ENCODE peak calls at places on chromosomes 2 and 18, in six cellular contexts. One of them, this sample, is unnamed.
A peak's percentile ranks its signal among the peaks of the same experiment; 100 is the strongest.

GRCh38 chr2:56191617-56192016 is 7.8 kb downstream of the CCDC85A start:
- DNase-seq in H9: peak; percentile 46
- DNase-seq in mesenchymal stem cell: peak; percentile 61
- DNase-seq in IMR-90: peak; percentile 4
- DNase-seq in trophoblast cell: no peak
- DNase-seq in neuronal stem cell: peak; percentile 11
- DNase-seq in this sample: no peak

GRCh38 chr2:46428911-46429436 is 50.4 kb upstream of the TMEM247 start:
- DNase-seq in neuronal stem cell: no peak
- DNase-seq in H9: no peak
- DNase-seq in IMR-90: no peak
- DNase-seq in trophoblast cell: peak; percentile 74
- DNase-seq in mesenchymal stem cell: no peak
- DNase-seq in this sample: no peak

GRCh38 chr2:158723921-158724802 is 71.0 kb upstream of the DAPL1 start:
- DNase-seq in H9: peak; percentile 82
- DNase-seq in mesenchymal stem cell: peak; percentile 75
- DNase-seq in neuronal stem cell: no peak
- DNase-seq in IMR-90: no peak
- DNase-seq in trophoblast cell: no peak
- DNase-seq in this sample: peak; percentile 10

GRCh38 chr2:238786792-238787490 is 60.9 kb upstream of the TWIST2 start:
- DNase-seq in IMR-90: no peak
- DNase-seq in trophoblast cell: no peak
- DNase-seq in H9: no peak
- DNase-seq in mesenchymal stem cell: no peak
- DNase-seq in neuronal stem cell: no peak
- DNase-seq in this sample: no peak

GRCh38 chr2:168614291-168615018 is 158.4 kb downstream of the CERS6 start:
- DNase-seq in IMR-90: no peak
- DNase-seq in neuronal stem cell: no peak
- DNase-seq in H9: no peak
- DNase-seq in mesenchymal stem cell: no peak
- DNase-seq in trophoblast cell: no peak
- DNase-seq in this sample: peak; percentile 54

GRCh38 chr2:7018261-7018701 is 101.1 kb downstream of the RNF144A start:
- DNase-seq in mesenchymal stem cell: no peak
- DNase-seq in IMR-90: no peak
- DNase-seq in neuronal stem cell: no peak
- DNase-seq in H9: peak; percentile 18
- DNase-seq in trophoblast cell: no peak
- DNase-seq in this sample: no peak

GRCh38 chr2:63827749-63828148 is 13.9 kb upstream of the UGP2 start:
- DNase-seq in IMR-90: peak; percentile 88
- DNase-seq in H9: no peak
- DNase-seq in neuronal stem cell: no peak
- DNase-seq in mesenchymal stem cell: peak; percentile 68
- DNase-seq in trophoblast cell: peak; percentile 74
- DNase-seq in this sample: no peak

GRCh38 chr2:180707175-180707866 is 273.1 kb upstream of the UBE2E3 start:
- DNase-seq in neuronal stem cell: no peak
- DNase-seq in H9: no peak
- DNase-seq in mesenchymal stem cell: no peak
- DNase-seq in trophoblast cell: no peak
- DNase-seq in IMR-90: no peak
- DNase-seq in this sample: no peak

GRCh38 chr2:167451496-167452289 is 563.4 kb downstream of the XIRP2 start:
- DNase-seq in IMR-90: no peak
- DNase-seq in H9: peak; percentile 50
- DNase-seq in mesenchymal stem cell: no peak
- DNase-seq in trophoblast cell: no peak
- DNase-seq in neuronal stem cell: no peak
- DNase-seq in this sample: no peak

GRCh38 chr2:72678036-72678435 is 147.8 kb downstream of the EXOC6B start:
- DNase-seq in IMR-90: no peak
- DNase-seq in H9: no peak
- DNase-seq in trophoblast cell: peak; percentile 42
- DNase-seq in neuronal stem cell: no peak
- DNase-seq in mesenchymal stem cell: no peak
- DNase-seq in this sample: no peak

GRCh38 chr2:45343618-45344017 is 267.4 kb downstream of the SRBD1 start:
- DNase-seq in trophoblast cell: no peak
- DNase-seq in IMR-90: peak; percentile 44
- DNase-seq in H9: no peak
- DNase-seq in mesenchymal stem cell: no peak
- DNase-seq in neuronal stem cell: no peak
- DNase-seq in this sample: no peak

GRCh38 chr18:13315000-13315399 is 96.4 kb downstream of the LDLRAD4 start:
- DNase-seq in neuronal stem cell: no peak
- DNase-seq in H9: no peak
- DNase-seq in trophoblast cell: no peak
- DNase-seq in mesenchymal stem cell: no peak
- DNase-seq in IMR-90: no peak
- DNase-seq in this sample: no peak

GRCh38 chr18:67966224-67966623 is 449.7 kb upstream of the DSEL start:
- DNase-seq in trophoblast cell: no peak
- DNase-seq in mesenchymal stem cell: no peak
- DNase-seq in H9: no peak
- DNase-seq in neuronal stem cell: no peak
- DNase-seq in IMR-90: no peak
- DNase-seq in this sample: no peak

GRCh38 chr2:39416172-39416571 is 20.9 kb downstream of the MAP4K3 start:
- DNase-seq in mesenchymal stem cell: no peak
- DNase-seq in neuronal stem cell: no peak
- DNase-seq in H9: no peak
- DNase-seq in trophoblast cell: no peak
- DNase-seq in IMR-90: peak; percentile 56
- DNase-seq in this sample: no peak

GRCh38 chr2:39409697-39410389 is 27.2 kb downstream of the MAP4K3 start:
- DNase-seq in mesenchymal stem cell: no peak
- DNase-seq in trophoblast cell: no peak
- DNase-seq in neuronal stem cell: no peak
- DNase-seq in H9: no peak
- DNase-seq in IMR-90: peak; percentile 15
- DNase-seq in this sample: no peak

GRCh38 chr2:39408351-39409136 is 28.5 kb downstream of the MAP4K3 start:
- DNase-seq in H9: no peak
- DNase-seq in trophoblast cell: no peak
- DNase-seq in IMR-90: no peak
- DNase-seq in neuronal stem cell: no peak
- DNase-seq in mesenchymal stem cell: peak; percentile 31
- DNase-seq in this sample: no peak

GRCh38 chr2:39411186-39411944 is 25.7 kb downstream of the MAP4K3 start:
- DNase-seq in trophoblast cell: peak; percentile 41
- DNase-seq in neuronal stem cell: no peak
- DNase-seq in H9: no peak
- DNase-seq in IMR-90: peak; percentile 96
- DNase-seq in mesenchymal stem cell: peak; percentile 96
- DNase-seq in this sample: no peak

GRCh38 chr2:39413063-39413722 is 23.9 kb downstream of the MAP4K3 start:
- DNase-seq in mesenchymal stem cell: peak; percentile 44
- DNase-seq in neuronal stem cell: no peak
- DNase-seq in IMR-90: no peak
- DNase-seq in H9: no peak
- DNase-seq in trophoblast cell: no peak
- DNase-seq in this sample: no peak
- H3K4me1 ChIP-seq in mesenchymal stem cell: peaks cover 3% of the 10 kb centered on the region
- H3K4me1 ChIP-seq in neuronal stem cell: peaks cover 32% of the 10 kb centered on the region
- H3K4me1 ChIP-seq in IMR-90: peaks cover 17% of the 10 kb centered on the region
- H3K4me1 ChIP-seq in H9: peaks cover 12% of the 10 kb centered on the region
- H3K4me1 ChIP-seq in trophoblast cell: peaks cover 4% of the 10 kb centered on the region
- H3K4me1 ChIP-seq in this sample: no peaks in the 10 kb centered on the region

GRCh38 chr2:9313443-9313842 is 106.8 kb downstream of the ASAP2 start:
- DNase-seq in mesenchymal stem cell: no peak
- DNase-seq in IMR-90: peak; percentile 29
- DNase-seq in neuronal stem cell: no peak
- DNase-seq in H9: no peak
- DNase-seq in trophoblast cell: no peak
- DNase-seq in this sample: no peak
- H3K14ac ChIP-seq in mesenchymal stem cell: no peak overlapping the region
- H3K14ac ChIP-seq in IMR-90: no peak overlapping the region
- H3K14ac ChIP-seq in neuronal stem cell: no peak overlapping the region
- H3K14ac ChIP-seq in H9: no peak overlapping the region
- H3K14ac ChIP-seq in trophoblast cell: no peak overlapping the region
- H3K14ac ChIP-seq in this sample: no peak overlapping the region

GRCh38 chr2:68828887-68829708 is 42.1 kb downstream of the BMP10 start:
- DNase-seq in neuronal stem cell: no peak
- DNase-seq in H9: peak; percentile 56
- DNase-seq in mesenchymal stem cell: peak; percentile 98
- DNase-seq in IMR-90: peak; percentile 96
- DNase-seq in trophoblast cell: peak; percentile 54
- DNase-seq in this sample: no peak

GRCh38 chr2:68832161-68832869 is 38.9 kb downstream of the BMP10 start:
- DNase-seq in mesenchymal stem cell: peak; percentile 96
- DNase-seq in H9: no peak
- DNase-seq in IMR-90: peak; percentile 78
- DNase-seq in trophoblast cell: peak; percentile 47
- DNase-seq in neuronal stem cell: no peak
- DNase-seq in this sample: no peak

GRCh38 chr2:68831688-68832087 is 39.5 kb downstream of the BMP10 start:
- DNase-seq in trophoblast cell: no peak
- DNase-seq in mesenchymal stem cell: peak; percentile 85
- DNase-seq in H9: no peak
- DNase-seq in neuronal stem cell: no peak
- DNase-seq in IMR-90: peak; percentile 83
- DNase-seq in this sample: no peak

GRCh38 chr2:68827681-68828080 is 43.5 kb downstream of the BMP10 start:
- DNase-seq in neuronal stem cell: no peak
- DNase-seq in IMR-90: peak; percentile 41
- DNase-seq in mesenchymal stem cell: no peak
- DNase-seq in trophoblast cell: no peak
- DNase-seq in H9: no peak
- DNase-seq in this sample: no peak

DNA sequence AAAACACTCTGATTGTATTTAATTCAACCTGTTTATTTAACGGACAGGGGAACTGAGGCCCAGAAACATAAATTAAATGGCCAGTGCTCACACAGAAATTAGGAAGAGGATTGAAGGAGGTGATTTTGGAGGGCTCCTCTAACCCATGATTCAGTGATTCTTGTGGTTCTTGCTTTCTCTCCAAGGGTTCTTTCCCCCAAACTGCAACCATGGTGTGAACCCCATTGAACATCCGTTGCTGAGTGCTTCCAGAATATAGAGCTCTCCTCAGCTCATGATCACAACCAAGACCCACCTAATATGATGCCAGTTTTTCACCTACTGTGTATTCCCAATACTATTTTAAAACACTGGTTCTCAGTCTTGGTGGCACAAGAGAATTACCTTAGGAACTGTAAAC is 41.4 kb downstream of the BMP10 start:
- DNase-seq in IMR-90: no peak
- DNase-seq in mesenchymal stem cell: no peak
- DNase-seq in H9: no peak
- DNase-seq in trophoblast cell: no peak
- DNase-seq in neuronal stem cell: no peak
- DNase-seq in this sample: no peak
- H3K4me1 ChIP-seq in IMR-90: peaks cover 36% of the 10 kb centered on the region
- H3K4me1 ChIP-seq in mesenchymal stem cell: peaks cover 16% of the 10 kb centered on the region
- H3K4me1 ChIP-seq in H9: no peaks in the 10 kb centered on the region
- H3K4me1 ChIP-seq in trophoblast cell: no peaks in the 10 kb centered on the region
- H3K4me1 ChIP-seq in neuronal stem cell: no peaks in the 10 kb centered on the region
- H3K4me1 ChIP-seq in this sample: no peaks in the 10 kb centered on the region

GRCh38 chr2:103365071-103365470 is 603.2 kb downstream of the TMEM182 start:
- DNase-seq in trophoblast cell: no peak
- DNase-seq in neuronal stem cell: no peak
- DNase-seq in IMR-90: no peak
- DNase-seq in mesenchymal stem cell: no peak
- DNase-seq in H9: no peak
- DNase-seq in this sample: no peak

GRCh38 chr2:103367877-103368276 is 606.0 kb downstream of the TMEM182 start:
- DNase-seq in IMR-90: no peak
- DNase-seq in mesenchymal stem cell: no peak
- DNase-seq in H9: no peak
- DNase-seq in trophoblast cell: no peak
- DNase-seq in neuronal stem cell: no peak
- DNase-seq in this sample: no peak

GRCh38 chr2:103361712-103362111 is 599.9 kb downstream of the TMEM182 start:
- DNase-seq in H9: peak; percentile 70
- DNase-seq in mesenchymal stem cell: no peak
- DNase-seq in neuronal stem cell: no peak
- DNase-seq in IMR-90: no peak
- DNase-seq in trophoblast cell: no peak
- DNase-seq in this sample: no peak

GRCh38 chr2:103363639-103364038 is 601.8 kb downstream of the TMEM182 start:
- DNase-seq in IMR-90: no peak
- DNase-seq in trophoblast cell: no peak
- DNase-seq in H9: no peak
- DNase-seq in mesenchymal stem cell: no peak
- DNase-seq in neuronal stem cell: no peak
- DNase-seq in this sample: no peak
- H3K14ac ChIP-seq in IMR-90: no peak overlapping the region
- H3K14ac ChIP-seq in trophoblast cell: no peak overlapping the region
- H3K14ac ChIP-seq in H9: no peak overlapping the region
- H3K14ac ChIP-seq in mesenchymal stem cell: no peak overlapping the region
- H3K14ac ChIP-seq in neuronal stem cell: no peak overlapping the region
- H3K14ac ChIP-seq in this sample: no peak overlapping the region

GRCh38 chr2:68716948-68717661 is 17.5 kb upstream of the ARHGAP25 start:
- DNase-seq in IMR-90: no peak
- DNase-seq in neuronal stem cell: no peak
- DNase-seq in H9: no peak
- DNase-seq in trophoblast cell: no peak
- DNase-seq in mesenchymal stem cell: no peak
- DNase-seq in this sample: no peak

GRCh38 chr2:68716539-68716938 is 18.1 kb upstream of the ARHGAP25 start:
- DNase-seq in mesenchymal stem cell: no peak
- DNase-seq in IMR-90: no peak
- DNase-seq in trophoblast cell: no peak
- DNase-seq in neuronal stem cell: no peak
- DNase-seq in H9: no peak
- DNase-seq in this sample: no peak

GRCh38 chr2:68715353-68716041 is 19.1 kb upstream of the ARHGAP25 start:
- DNase-seq in IMR-90: peak; percentile 38
- DNase-seq in mesenchymal stem cell: peak; percentile 41
- DNase-seq in H9: peak; percentile 88
- DNase-seq in trophoblast cell: peak; percentile 51
- DNase-seq in neuronal stem cell: peak; percentile 61
- DNase-seq in this sample: peak; percentile 80

GRCh38 chr2:68710756-68711155 is 23.9 kb upstream of the ARHGAP25 start:
- DNase-seq in trophoblast cell: no peak
- DNase-seq in mesenchymal stem cell: no peak
- DNase-seq in IMR-90: no peak
- DNase-seq in H9: no peak
- DNase-seq in neuronal stem cell: no peak
- DNase-seq in this sample: no peak

DNA sequence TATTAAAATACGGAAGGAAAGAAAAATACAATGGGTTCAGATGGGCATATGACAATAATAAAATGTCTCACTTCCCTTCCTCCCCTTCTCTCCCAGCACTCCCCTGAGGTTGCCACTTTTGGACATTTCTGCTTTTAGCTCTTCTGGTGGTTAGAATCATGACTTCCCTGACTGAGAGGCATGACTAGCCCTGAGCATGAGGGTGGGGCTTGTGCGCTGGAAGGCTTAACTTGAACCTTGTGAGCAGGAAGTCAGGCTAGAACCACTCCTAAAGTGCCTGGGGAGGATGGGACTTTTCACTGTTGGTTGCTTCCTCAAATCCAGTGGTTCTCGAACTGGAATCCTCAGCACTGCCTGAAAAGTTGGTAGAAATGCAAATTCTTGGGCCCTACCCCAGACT is 19.7 kb upstream of the ARHGAP25 start:
- DNase-seq in trophoblast cell: peak; percentile 38
- DNase-seq in neuronal stem cell: no peak
- DNase-seq in mesenchymal stem cell: no peak
- DNase-seq in IMR-90: no peak
- DNase-seq in H9: no peak
- DNase-seq in this sample: no peak
- H3K4me1 ChIP-seq in trophoblast cell: no peaks in the 10 kb centered on the region
- H3K4me1 ChIP-seq in neuronal stem cell: no peaks in the 10 kb centered on the region
- H3K4me1 ChIP-seq in mesenchymal stem cell: no peaks in the 10 kb centered on the region
- H3K4me1 ChIP-seq in IMR-90: peaks cover 2% of the 10 kb centered on the region
- H3K4me1 ChIP-seq in H9: no peaks in the 10 kb centered on the region
- H3K4me1 ChIP-seq in this sample: no peaks in the 10 kb centered on the region

This sample was measured in H1.